ENCODE peak calls at places on chromosome 17, in four cellular contexts. One of them, this sample, is unnamed.

GRCh38 chr17:71170070-71170469 is 950.8 kb upstream of the SOX9 start:
- DNase-seq in GM12878: no peak
- DNase-seq in sigmoid colon: no peak
- DNase-seq in SK-N-SH: no peak
- DNase-seq in this sample: no peak

GRCh38 chr17:7977039-7977438 is 25.4 kb upstream of the GUCY2D start:
- DNase-seq in GM12878: no peak
- DNase-seq in sigmoid colon: peak
- DNase-seq in SK-N-SH: no peak
- DNase-seq in this sample: no peak

GRCh38 chr17:2063306-2064146 is 8.6 kb downstream of the HIC1 start:
- DNase-seq in sigmoid colon: peak
- DNase-seq in GM12878: no peak
- DNase-seq in SK-N-SH: no peak
- DNase-seq in this sample: no peak

GRCh38 chr17:17849863-17850373 is 13.1 kb upstream of the SREBF1 start:
- DNase-seq in GM12878: peak
- DNase-seq in sigmoid colon: no peak
- DNase-seq in SK-N-SH: peak
- DNase-seq in this sample: peak

GRCh38 chr17:74282587-74283370 is 8.7 kb downstream of the DNAI2 start:
- DNase-seq in SK-N-SH: no peak
- DNase-seq in sigmoid colon: no peak
- DNase-seq in GM12878: peak
- DNase-seq in this sample: no peak

GRCh38 chr17:41647940-41648410 is 23.6 kb upstream of the KRT17 start:
- DNase-seq in sigmoid colon: peak
- DNase-seq in GM12878: no peak
- DNase-seq in SK-N-SH: peak
- DNase-seq in this sample: peak

GRCh38 chr17:47760409-47761140 is 27.5 kb downstream of the TBX21 start:
- DNase-seq in GM12878: no peak
- DNase-seq in sigmoid colon: no peak
- DNase-seq in SK-N-SH: no peak
- DNase-seq in this sample: no peak

GRCh38 chr17:2416010-2416734 is 15.3 kb upstream of the MNT start:
- DNase-seq in SK-N-SH: peak
- DNase-seq in GM12878: no peak
- DNase-seq in sigmoid colon: peak
- DNase-seq in this sample: peak

GRCh38 chr17:29855686-29856085 is 74.3 kb downstream of the SSH2 start:
- DNase-seq in GM12878: no peak
- DNase-seq in sigmoid colon: no peak
- DNase-seq in SK-N-SH: no peak
- DNase-seq in this sample: no peak

GRCh38 chr17:41627316-41628072 is 3.1 kb upstream of the KRT17 start:
- DNase-seq in SK-N-SH: no peak
- DNase-seq in sigmoid colon: no peak
- DNase-seq in GM12878: no peak
- DNase-seq in this sample: no peak

GRCh38 chr17:28737316-28737715 is 6.5 kb upstream of the TRAF4 start:
- DNase-seq in sigmoid colon: no peak
- DNase-seq in GM12878: no peak
- DNase-seq in SK-N-SH: no peak
- DNase-seq in this sample: no peak

GRCh38 chr17:58667934-58668597 is 23.8 kb downstream of the TEX14 start:
- DNase-seq in SK-N-SH: no peak
- DNase-seq in sigmoid colon: no peak
- DNase-seq in GM12878: no peak
- DNase-seq in this sample: no peak

GRCh38 chr17:83199500-83200201 is 120.2 kb downstream of the METRNL start:
- DNase-seq in GM12878: no peak
- DNase-seq in sigmoid colon: peak
- DNase-seq in SK-N-SH: no peak
- DNase-seq in this sample: peak

GRCh38 chr17:16073845-16074244 is 74.2 kb downstream of the TTC19 start:
- DNase-seq in GM12878: no peak
- DNase-seq in sigmoid colon: no peak
- DNase-seq in SK-N-SH: no peak
- DNase-seq in this sample: no peak

GRCh38 chr17:47200325-47200663 is 8.9 kb upstream of the MYL4 start:
- DNase-seq in SK-N-SH: no peak
- DNase-seq in sigmoid colon: no peak
- DNase-seq in GM12878: no peak
- DNase-seq in this sample: no peak

GRCh38 chr17:8913091-8913490 is 45.6 kb upstream of the PIK3R6 start:
- DNase-seq in sigmoid colon: no peak
- DNase-seq in SK-N-SH: no peak
- DNase-seq in GM12878: no peak
- DNase-seq in this sample: no peak

GRCh38 chr17:55134486-55135157 is 130.1 kb upstream of the HLF start:
- DNase-seq in sigmoid colon: no peak
- DNase-seq in GM12878: no peak
- DNase-seq in SK-N-SH: no peak
- DNase-seq in this sample: no peak

GRCh38 chr17:16953347-16953746 is 18.6 kb downstream of the TNFRSF13B start:
- DNase-seq in GM12878: no peak
- DNase-seq in sigmoid colon: no peak
- DNase-seq in SK-N-SH: no peak
- DNase-seq in this sample: no peak

GRCh38 chr17:1071103-1071825 is 74.3 kb downstream of the TIMM22 start:
- DNase-seq in SK-N-SH: peak
- DNase-seq in sigmoid colon: no peak
- DNase-seq in GM12878: no peak
- DNase-seq in this sample: no peak

GRCh38 chr17:17157041-17157440 is 49.1 kb downstream of the PLD6 start:
- DNase-seq in sigmoid colon: no peak
- DNase-seq in SK-N-SH: no peak
- DNase-seq in GM12878: no peak
- DNase-seq in this sample: no peak

GRCh38 chr17:2150871-2151270 is 96.0 kb downstream of the HIC1 start:
- DNase-seq in SK-N-SH: no peak
- DNase-seq in sigmoid colon: no peak
- DNase-seq in GM12878: no peak
- DNase-seq in this sample: no peak

GRCh38 chr17:39633570-39634183 is 3.3 kb upstream of the STARD3 start:
- DNase-seq in GM12878: no peak
- DNase-seq in SK-N-SH: no peak
- DNase-seq in sigmoid colon: no peak
- DNase-seq in this sample: no peak

GRCh38 chr17:77675411-77675810 is 283.1 kb upstream of the TNRC6C start:
- DNase-seq in sigmoid colon: peak
- DNase-seq in GM12878: no peak
- DNase-seq in SK-N-SH: no peak
- DNase-seq in this sample: no peak

GRCh38 chr17:64187093-64187895 is 57.4 kb upstream of the ERN1 start:
- DNase-seq in SK-N-SH: no peak
- DNase-seq in GM12878: no peak
- DNase-seq in sigmoid colon: no peak
- DNase-seq in this sample: no peak

GRCh38 chr17:47981462-47981861 is 10.5 kb downstream of the CDK5RAP3 start:
- DNase-seq in GM12878: no peak
- DNase-seq in SK-N-SH: no peak
- DNase-seq in sigmoid colon: no peak
- DNase-seq in this sample: no peak

GRCh38 chr17:62657664-62658063 is 30.2 kb downstream of the MRC2 start:
- DNase-seq in SK-N-SH: peak
- DNase-seq in sigmoid colon: peak
- DNase-seq in GM12878: no peak
- DNase-seq in this sample: no peak

GRCh38 chr17:632551-632950 is 82.1 kb downstream of the VPS53 start:
- DNase-seq in GM12878: no peak
- DNase-seq in sigmoid colon: no peak
- DNase-seq in SK-N-SH: no peak
- DNase-seq in this sample: no peak

GRCh38 chr17:12730931-12731521 is 58.3 kb upstream of the ARHGAP44 start:
- DNase-seq in SK-N-SH: no peak
- DNase-seq in GM12878: no peak
- DNase-seq in sigmoid colon: peak
- DNase-seq in this sample: peak

GRCh38 chr17:62882284-62882683 is 74.2 kb upstream of the MARCHF10 start:
- DNase-seq in sigmoid colon: no peak
- DNase-seq in SK-N-SH: no peak
- DNase-seq in GM12878: no peak
- DNase-seq in this sample: no peak

GRCh38 chr17:28963212-28963611 is 11.9 kb upstream of the PHF12 start:
- DNase-seq in GM12878: no peak
- DNase-seq in sigmoid colon: peak
- DNase-seq in SK-N-SH: no peak
- DNase-seq in this sample: no peak

DNA sequence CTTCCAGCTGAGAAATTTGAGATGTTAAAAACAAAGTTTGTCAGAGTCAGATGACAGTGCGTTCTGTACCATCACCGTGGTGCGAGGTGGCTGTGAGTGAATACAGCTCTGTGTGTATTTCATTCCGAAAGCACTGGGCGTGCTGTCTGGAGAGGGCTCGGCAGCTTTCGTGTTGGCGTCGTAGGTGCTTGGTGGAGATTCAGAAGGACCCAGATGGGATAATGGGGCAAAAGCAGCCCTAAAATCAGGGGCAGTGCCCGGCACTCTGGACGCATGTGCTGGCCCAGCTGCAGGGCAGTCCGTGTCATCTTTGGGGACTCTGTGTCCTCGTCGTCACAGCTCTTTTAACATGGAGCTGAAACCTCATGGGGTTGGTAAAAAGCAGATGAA is 206.4 kb downstream of the RPTOR start:
- DNase-seq in GM12878: no peak
- DNase-seq in sigmoid colon: peak
- DNase-seq in SK-N-SH: no peak
- DNase-seq in this sample: no peak
- TF ChIP-seq EP300 in GM12878: no peak
- TF ChIP-seq EP300 in sigmoid colon: no peak
- TF ChIP-seq EP300 in SK-N-SH: no peak
- TF ChIP-seq EP300 in this sample: no peak

DNA sequence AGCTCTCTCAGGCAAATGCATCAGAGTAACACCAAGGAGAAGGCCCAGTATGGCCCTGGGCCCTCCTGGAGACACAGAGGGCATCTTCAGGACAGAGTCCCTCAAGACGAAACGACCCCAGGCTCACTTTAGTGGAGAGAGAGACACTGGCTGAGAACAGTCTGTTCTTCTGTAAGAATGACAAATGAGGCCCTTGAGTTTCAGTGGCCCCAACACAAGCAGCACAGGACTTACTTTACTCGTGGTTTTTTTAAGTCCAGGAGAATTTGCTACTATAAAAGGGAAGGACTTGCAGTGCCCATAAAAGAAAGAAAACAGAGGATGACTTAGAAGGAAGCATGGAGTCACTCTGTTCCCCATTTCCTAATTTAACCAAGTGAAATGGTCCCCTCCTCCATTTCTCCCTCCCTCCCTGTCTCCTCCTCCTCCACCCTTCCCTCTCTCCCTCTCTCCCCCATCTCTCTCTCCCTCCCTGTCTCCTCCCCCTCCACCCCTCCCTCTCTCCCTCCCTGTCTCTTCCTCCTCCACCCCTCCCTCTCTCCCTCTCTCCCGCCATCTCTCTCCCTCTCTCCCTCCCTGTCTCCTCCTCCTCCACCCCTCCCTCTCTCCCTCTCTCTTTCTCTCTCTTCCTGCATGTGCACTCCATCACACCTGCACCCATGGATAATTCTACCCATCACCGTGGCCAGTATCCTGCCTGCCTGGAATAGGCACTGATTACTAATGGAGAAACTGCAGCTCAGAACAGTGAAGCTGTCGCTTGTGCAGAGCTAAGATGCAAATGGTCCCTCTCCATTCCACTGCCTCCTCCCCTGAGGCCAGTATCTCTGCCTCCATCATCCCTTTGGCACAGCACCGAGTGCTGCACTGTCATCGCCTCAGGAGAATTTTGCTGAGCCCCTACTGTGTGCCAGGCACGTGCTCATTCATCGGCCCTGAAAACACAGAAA is 47.3 kb upstream of the RBFOX3 start:
- DNase-seq in sigmoid colon: peak
- DNase-seq in SK-N-SH: no peak
- DNase-seq in GM12878: no peak
- DNase-seq in this sample: no peak
- TF ChIP-seq POLR2AphosphoS5 in sigmoid colon: peak
- TF ChIP-seq POLR2AphosphoS5 in SK-N-SH: no peak
- TF ChIP-seq POLR2AphosphoS5 in GM12878: no peak
- TF ChIP-seq POLR2AphosphoS5 in this sample: no peak

DNA sequence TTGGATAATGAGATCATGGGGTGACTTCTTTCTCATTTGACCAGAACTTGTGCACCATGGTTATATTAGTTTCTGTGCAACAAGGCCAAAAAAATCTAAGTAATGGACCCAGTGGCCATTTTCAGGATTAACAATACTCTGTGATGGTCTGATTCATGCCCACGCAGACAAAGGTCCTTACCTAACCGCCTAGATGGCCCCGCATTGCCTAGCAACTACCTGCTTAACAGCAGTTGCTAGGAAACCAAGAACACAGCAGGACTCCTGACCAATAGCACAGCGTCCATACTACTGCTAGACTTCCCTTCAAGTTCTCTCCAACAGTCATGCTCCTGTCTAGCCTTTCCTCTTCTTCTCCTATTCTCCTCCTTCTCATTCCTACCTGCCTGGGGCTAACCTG is 22.5 kb downstream of the MIS12 start:
- DNase-seq in GM12878: no peak
- DNase-seq in SK-N-SH: no peak
- DNase-seq in sigmoid colon: no peak
- DNase-seq in this sample: no peak
- H3K4me3 ChIP-seq in GM12878: no peak
- H3K4me3 ChIP-seq in SK-N-SH: no peak
- H3K4me3 ChIP-seq in sigmoid colon: no peak
- H3K4me3 ChIP-seq in this sample: no peak

DNA sequence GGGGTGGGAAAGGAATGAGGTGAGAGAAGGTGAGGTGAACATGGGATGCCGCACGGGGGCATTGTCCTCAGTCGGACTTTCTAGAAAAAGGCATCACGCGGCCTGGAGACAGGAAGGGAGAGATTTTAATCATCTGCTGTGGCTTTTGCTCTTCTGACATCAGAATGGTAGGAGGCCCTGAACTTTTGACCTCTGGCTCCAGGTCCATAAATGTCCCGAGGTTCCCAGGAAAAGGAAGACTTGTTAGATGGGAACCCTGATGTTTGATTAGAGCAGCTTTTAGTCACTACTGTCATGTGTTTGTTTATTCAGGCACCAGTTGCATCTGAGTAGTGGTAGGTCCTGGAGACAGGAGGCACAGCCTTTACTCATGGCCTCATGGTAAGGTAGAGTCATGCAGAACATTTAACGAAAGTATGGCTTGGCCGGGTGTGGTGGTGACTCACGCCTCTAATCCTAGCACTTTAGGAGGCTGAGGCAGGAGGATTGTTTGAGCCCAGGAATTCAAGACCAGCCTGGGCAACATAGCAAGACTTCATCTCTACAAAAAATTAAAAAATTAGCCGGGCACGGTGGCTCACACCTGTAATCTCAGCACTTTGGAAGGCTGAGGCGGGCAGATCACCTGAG is 203.1 kb downstream of the MSI2 start:
- DNase-seq in SK-N-SH: no peak
- DNase-seq in GM12878: no peak
- DNase-seq in sigmoid colon: no peak
- DNase-seq in this sample: no peak
- TF ChIP-seq EP300 in SK-N-SH: no peak
- TF ChIP-seq EP300 in GM12878: peak
- TF ChIP-seq EP300 in sigmoid colon: no peak
- TF ChIP-seq EP300 in this sample: no peak

This sample was measured in stomach.